ENCODE peak calls at places on chromosomes 11 and 22, in four cellular contexts. One of them, this sample, is unnamed.

GRCh38 chr11:28690746-28691145 is 582.6 kb downstream of the METTL15 start:
- DNase-seq in memory B cell: no peak
- DNase-seq in SK-N-SH: no peak
- DNase-seq in GM19239: no peak
- DNase-seq in this sample: peak

GRCh38 chr22:29308791-29309262 is 2.4 kb downstream of the GAS2L1 start:
- DNase-seq in memory B cell: no peak
- DNase-seq in SK-N-SH: peak
- DNase-seq in GM19239: no peak
- DNase-seq in this sample: peak

GRCh38 chr22:45007247-45007945 is 2.4 kb downstream of the PHF21B start:
- DNase-seq in memory B cell: no peak
- DNase-seq in SK-N-SH: peak
- DNase-seq in GM19239: no peak
- DNase-seq in this sample: peak

GRCh38 chr11:87879118-87879517 is 296.1 kb downstream of the RAB38 start:
- DNase-seq in memory B cell: no peak
- DNase-seq in SK-N-SH: no peak
- DNase-seq in GM19239: no peak
- DNase-seq in this sample: peak

GRCh38 chr11:129374993-129375721 is 491 bp upstream of the BARX2 start:
- DNase-seq in memory B cell: no peak
- DNase-seq in SK-N-SH: peak
- DNase-seq in GM19239: no peak
- DNase-seq in this sample: no peak

GRCh38 chr11:74208507-74208906 is 37.4 kb downstream of the PPME1 start:
- DNase-seq in memory B cell: no peak
- DNase-seq in SK-N-SH: no peak
- DNase-seq in GM19239: no peak
- DNase-seq in this sample: no peak

GRCh38 chr11:113138731-113139130 is 175.7 kb upstream of the TTC12 start:
- DNase-seq in memory B cell: no peak
- DNase-seq in SK-N-SH: no peak
- DNase-seq in GM19239: no peak
- DNase-seq in this sample: no peak

GRCh38 chr22:20550851-20551744 is 43.7 kb downstream of the MED15 start:
- DNase-seq in memory B cell: no peak
- DNase-seq in SK-N-SH: no peak
- DNase-seq in GM19239: no peak
- DNase-seq in this sample: peak

GRCh38 chr11:96817488-96817887 is 427.7 kb downstream of the JRKL start:
- DNase-seq in memory B cell: no peak
- DNase-seq in SK-N-SH: no peak
- DNase-seq in GM19239: no peak
- DNase-seq in this sample: peak

GRCh38 chr22:44838316-44839016 is 86.1 kb downstream of the ARHGAP8 start:
- DNase-seq in memory B cell: no peak
- DNase-seq in SK-N-SH: no peak
- DNase-seq in GM19239: no peak
- DNase-seq in this sample: no peak

GRCh38 chr11:132910016-132910760 is 622.1 kb downstream of the OPCML start:
- DNase-seq in memory B cell: no peak
- DNase-seq in SK-N-SH: no peak
- DNase-seq in GM19239: no peak
- DNase-seq in this sample: no peak

GRCh38 chr11:43943931-43944751 is 1.7 kb downstream of the C11orf96 start:
- DNase-seq in memory B cell: no peak
- DNase-seq in SK-N-SH: no peak
- DNase-seq in GM19239: no peak
- DNase-seq in this sample: peak

GRCh38 chr11:112962854-112963367 is 1.7 kb downstream of the NCAM1 start:
- DNase-seq in memory B cell: no peak
- DNase-seq in SK-N-SH: peak
- DNase-seq in GM19239: no peak
- DNase-seq in this sample: no peak

GRCh38 chr22:46801331-46801811 is 38.9 kb downstream of the TBC1D22A start:
- DNase-seq in memory B cell: no peak
- DNase-seq in SK-N-SH: no peak
- DNase-seq in GM19239: no peak
- DNase-seq in this sample: no peak

GRCh38 chr11:86699036-86699791 is 26.8 kb upstream of the ME3 start:
- DNase-seq in memory B cell: no peak
- DNase-seq in SK-N-SH: no peak
- DNase-seq in GM19239: no peak
- DNase-seq in this sample: peak

GRCh38 chr11:250740-251299 is 14.0 kb downstream of the PSMD13 start:
- DNase-seq in memory B cell: peak
- DNase-seq in SK-N-SH: peak
- DNase-seq in GM19239: no peak
- DNase-seq in this sample: peak

GRCh38 chr22:41048791-41049717 is 43.3 kb upstream of the EP300 start:
- DNase-seq in memory B cell: no peak
- DNase-seq in SK-N-SH: peak
- DNase-seq in GM19239: no peak
- DNase-seq in this sample: peak

GRCh38 chr11:129056916-129057315 is 114.2 kb upstream of the TP53AIP1 start:
- DNase-seq in memory B cell: no peak
- DNase-seq in SK-N-SH: no peak
- DNase-seq in GM19239: no peak
- DNase-seq in this sample: no peak